ENCODE peak calls at places on chromosomes 5 and 9, in nine cellular contexts. One of them, this sample, is unnamed.

GRCh38 chr5:156879665-156880285 is 29.7 kb downstream of the PPP1R2B start:
- DNase-seq in cardiac fibroblast: no peak
- DNase-seq in HFF-Myc: no peak
- DNase-seq in AG10803: no peak
- DNase-seq in choroid plexus epithelial cell: no peak
- DNase-seq in progenitor cell of endocrine pancreas: no peak
- DNase-seq in AG04450: no peak
- DNase-seq in WTC11: no peak
- DNase-seq in foreskin keratinocyte: no peak
- DNase-seq in this sample: no peak

GRCh38 chr5:6822556-6823343 is 109.5 kb downstream of the TENT4A start:
- DNase-seq in choroid plexus epithelial cell: no peak
- DNase-seq in AG10803: no peak
- DNase-seq in HFF-Myc: no peak
- DNase-seq in cardiac fibroblast: no peak
- DNase-seq in foreskin keratinocyte: no peak
- DNase-seq in WTC11: no peak
- DNase-seq in progenitor cell of endocrine pancreas: no peak
- DNase-seq in AG04450: no peak
- DNase-seq in this sample: peak; percentile 82

GRCh38 chr5:150298701-150299451 is 3.8 kb downstream of the ARSI start:
- DNase-seq in AG04450: peak; percentile 90
- DNase-seq in choroid plexus epithelial cell: peak; percentile 85
- DNase-seq in HFF-Myc: peak; percentile 73
- DNase-seq in foreskin keratinocyte: peak; percentile 96
- DNase-seq in AG10803: peak; percentile 99
- DNase-seq in WTC11: no peak
- DNase-seq in progenitor cell of endocrine pancreas: no peak
- DNase-seq in cardiac fibroblast: peak; percentile 93
- DNase-seq in this sample: no peak

GRCh38 chr9:123074627-123075026 is 41.2 kb downstream of the GPR21 start:
- DNase-seq in WTC11: no peak
- DNase-seq in AG10803: peak; percentile 30
- DNase-seq in choroid plexus epithelial cell: no peak
- DNase-seq in cardiac fibroblast: no peak
- DNase-seq in progenitor cell of endocrine pancreas: no peak
- DNase-seq in AG04450: no peak
- DNase-seq in HFF-Myc: no peak
- DNase-seq in foreskin keratinocyte: no peak
- DNase-seq in this sample: no peak

GRCh38 chr5:65411356-65411755 is 70.4 kb downstream of the ADAMTS6 start:
- DNase-seq in HFF-Myc: no peak
- DNase-seq in AG10803: no peak
- DNase-seq in progenitor cell of endocrine pancreas: no peak
- DNase-seq in WTC11: no peak
- DNase-seq in foreskin keratinocyte: no peak
- DNase-seq in AG04450: no peak
- DNase-seq in choroid plexus epithelial cell: no peak
- DNase-seq in cardiac fibroblast: no peak
- DNase-seq in this sample: no peak

GRCh38 chr9:20321683-20322082 is 300.6 kb downstream of the MLLT3 start:
- DNase-seq in WTC11: no peak
- DNase-seq in progenitor cell of endocrine pancreas: no peak
- DNase-seq in choroid plexus epithelial cell: no peak
- DNase-seq in foreskin keratinocyte: peak; percentile 66
- DNase-seq in HFF-Myc: no peak
- DNase-seq in AG04450: no peak
- DNase-seq in AG10803: no peak
- DNase-seq in cardiac fibroblast: peak; percentile 43
- DNase-seq in this sample: no peak

GRCh38 chr5:119445544-119445943 is 6.8 kb upstream of the HSD17B4 start:
- DNase-seq in progenitor cell of endocrine pancreas: no peak
- DNase-seq in WTC11: peak; percentile 44
- DNase-seq in foreskin keratinocyte: no peak
- DNase-seq in AG10803: no peak
- DNase-seq in cardiac fibroblast: no peak
- DNase-seq in AG04450: no peak
- DNase-seq in choroid plexus epithelial cell: no peak
- DNase-seq in HFF-Myc: no peak
- DNase-seq in this sample: no peak

GRCh38 chr9:33814816-33815215 is 2.1 kb upstream of the UBE2R2 start:
- DNase-seq in cardiac fibroblast: peak; percentile 27
- DNase-seq in AG04450: no peak
- DNase-seq in HFF-Myc: no peak
- DNase-seq in WTC11: no peak
- DNase-seq in progenitor cell of endocrine pancreas: no peak
- DNase-seq in AG10803: peak; percentile 40
- DNase-seq in foreskin keratinocyte: no peak
- DNase-seq in choroid plexus epithelial cell: no peak
- DNase-seq in this sample: no peak

GRCh38 chr9:129813661-129814060 is 10.3 kb downstream of the TOR1A start:
- DNase-seq in progenitor cell of endocrine pancreas: no peak
- DNase-seq in WTC11: no peak
- DNase-seq in AG10803: no peak
- DNase-seq in choroid plexus epithelial cell: no peak
- DNase-seq in AG04450: no peak
- DNase-seq in foreskin keratinocyte: no peak
- DNase-seq in cardiac fibroblast: no peak
- DNase-seq in HFF-Myc: no peak
- DNase-seq in this sample: no peak

GRCh38 chr5:10478436-10478835 is 36.8 kb downstream of the ROPN1L start:
- DNase-seq in WTC11: no peak
- DNase-seq in foreskin keratinocyte: peak; percentile 28
- DNase-seq in AG10803: peak; percentile 43
- DNase-seq in HFF-Myc: no peak
- DNase-seq in progenitor cell of endocrine pancreas: no peak
- DNase-seq in choroid plexus epithelial cell: peak; percentile 27
- DNase-seq in AG04450: no peak
- DNase-seq in cardiac fibroblast: peak; percentile 36
- DNase-seq in this sample: peak; percentile 22

GRCh38 chr9:36892279-36892678 is 141.8 kb downstream of the PAX5 start:
- DNase-seq in AG04450: no peak
- DNase-seq in WTC11: no peak
- DNase-seq in progenitor cell of endocrine pancreas: no peak
- DNase-seq in AG10803: no peak
- DNase-seq in cardiac fibroblast: no peak
- DNase-seq in choroid plexus epithelial cell: no peak
- DNase-seq in HFF-Myc: no peak
- DNase-seq in foreskin keratinocyte: peak; percentile 44
- DNase-seq in this sample: no peak

GRCh38 chr5:157025093-157025698 is 33.7 kb downstream of the HAVCR1 start:
- DNase-seq in progenitor cell of endocrine pancreas: no peak
- DNase-seq in AG10803: no peak
- DNase-seq in WTC11: no peak
- DNase-seq in AG04450: no peak
- DNase-seq in foreskin keratinocyte: no peak
- DNase-seq in cardiac fibroblast: no peak
- DNase-seq in HFF-Myc: no peak
- DNase-seq in choroid plexus epithelial cell: no peak
- DNase-seq in this sample: no peak

GRCh38 chr5:218457-219289 is 553 bp downstream of the SDHA start:
- DNase-seq in choroid plexus epithelial cell: peak; percentile 52
- DNase-seq in AG04450: no peak
- DNase-seq in foreskin keratinocyte: peak; percentile 28
- DNase-seq in cardiac fibroblast: peak; percentile 39
- DNase-seq in HFF-Myc: no peak
- DNase-seq in WTC11: peak; percentile 42
- DNase-seq in AG10803: peak; percentile 27
- DNase-seq in progenitor cell of endocrine pancreas: peak; percentile 33
- DNase-seq in this sample: no peak

GRCh38 chr5:132265336-132266030 is 8.0 kb downstream of the PDLIM4 start:
- DNase-seq in cardiac fibroblast: peak; percentile 95
- DNase-seq in progenitor cell of endocrine pancreas: no peak
- DNase-seq in foreskin keratinocyte: peak; percentile 90
- DNase-seq in AG04450: peak; percentile 81
- DNase-seq in AG10803: peak; percentile 97
- DNase-seq in choroid plexus epithelial cell: peak; percentile 96
- DNase-seq in HFF-Myc: peak; percentile 96
- DNase-seq in WTC11: no peak
- DNase-seq in this sample: no peak

GRCh38 chr5:141729387-141730006 is 47.5 kb upstream of the ARAP3 start:
- DNase-seq in WTC11: no peak
- DNase-seq in AG10803: no peak
- DNase-seq in HFF-Myc: no peak
- DNase-seq in foreskin keratinocyte: no peak
- DNase-seq in AG04450: no peak
- DNase-seq in cardiac fibroblast: no peak
- DNase-seq in progenitor cell of endocrine pancreas: no peak
- DNase-seq in choroid plexus epithelial cell: no peak
- DNase-seq in this sample: no peak

GRCh38 chr9:5879419-5880181 is 11.1 kb upstream of the MLANA start:
- DNase-seq in choroid plexus epithelial cell: peak; percentile 75
- DNase-seq in foreskin keratinocyte: peak; percentile 95
- DNase-seq in progenitor cell of endocrine pancreas: no peak
- DNase-seq in AG10803: peak; percentile 72
- DNase-seq in HFF-Myc: peak; percentile 63
- DNase-seq in AG04450: no peak
- DNase-seq in WTC11: no peak
- DNase-seq in cardiac fibroblast: peak; percentile 77
- DNase-seq in this sample: no peak

GRCh38 chr5:140228364-140228837 is 53.4 kb downstream of the CYSTM1 start:
- DNase-seq in choroid plexus epithelial cell: no peak
- DNase-seq in WTC11: no peak
- DNase-seq in HFF-Myc: no peak
- DNase-seq in progenitor cell of endocrine pancreas: no peak
- DNase-seq in cardiac fibroblast: no peak
- DNase-seq in foreskin keratinocyte: no peak
- DNase-seq in AG04450: no peak
- DNase-seq in AG10803: no peak
- DNase-seq in this sample: no peak

GRCh38 chr5:140225396-140225795 is 50.4 kb downstream of the CYSTM1 start:
- DNase-seq in choroid plexus epithelial cell: no peak
- DNase-seq in HFF-Myc: no peak
- DNase-seq in progenitor cell of endocrine pancreas: no peak
- DNase-seq in AG10803: no peak
- DNase-seq in cardiac fibroblast: no peak
- DNase-seq in WTC11: no peak
- DNase-seq in foreskin keratinocyte: no peak
- DNase-seq in AG04450: no peak
- DNase-seq in this sample: no peak

GRCh38 chr5:140223567-140223966 is 48.6 kb downstream of the CYSTM1 start:
- DNase-seq in foreskin keratinocyte: no peak
- DNase-seq in HFF-Myc: no peak
- DNase-seq in WTC11: no peak
- DNase-seq in choroid plexus epithelial cell: no peak
- DNase-seq in progenitor cell of endocrine pancreas: no peak
- DNase-seq in cardiac fibroblast: no peak
- DNase-seq in AG10803: no peak
- DNase-seq in AG04450: no peak
- DNase-seq in this sample: no peak

GRCh38 chr5:140224658-140225057 is 49.7 kb downstream of the CYSTM1 start:
- DNase-seq in foreskin keratinocyte: no peak
- DNase-seq in progenitor cell of endocrine pancreas: no peak
- DNase-seq in HFF-Myc: no peak
- DNase-seq in AG04450: no peak
- DNase-seq in cardiac fibroblast: no peak
- DNase-seq in choroid plexus epithelial cell: no peak
- DNase-seq in WTC11: no peak
- DNase-seq in AG10803: no peak
- DNase-seq in this sample: no peak

GRCh38 chr5:140227046-140227445 is 52.1 kb downstream of the CYSTM1 start:
- DNase-seq in WTC11: no peak
- DNase-seq in progenitor cell of endocrine pancreas: no peak
- DNase-seq in foreskin keratinocyte: no peak
- DNase-seq in cardiac fibroblast: no peak
- DNase-seq in AG04450: no peak
- DNase-seq in HFF-Myc: no peak
- DNase-seq in choroid plexus epithelial cell: no peak
- DNase-seq in AG10803: no peak
- DNase-seq in this sample: no peak
- TF ChIP-seq CTCF in WTC11: no peak
- TF ChIP-seq CTCF in progenitor cell of endocrine pancreas: no peak
- TF ChIP-seq CTCF in foreskin keratinocyte: peak; percentile 34
- TF ChIP-seq CTCF in cardiac fibroblast: no peak
- TF ChIP-seq CTCF in AG04450: no peak
- TF ChIP-seq CTCF in HFF-Myc: no peak
- TF ChIP-seq CTCF in choroid plexus epithelial cell: peak; percentile 0
- TF ChIP-seq CTCF in AG10803: no peak
- TF ChIP-seq CTCF in this sample: no peak

GRCh38 chr5:23461576-23461975 is 45.8 kb upstream of the PRDM9 start:
- DNase-seq in HFF-Myc: no peak
- DNase-seq in progenitor cell of endocrine pancreas: no peak
- DNase-seq in AG04450: no peak
- DNase-seq in WTC11: no peak
- DNase-seq in AG10803: no peak
- DNase-seq in foreskin keratinocyte: no peak
- DNase-seq in choroid plexus epithelial cell: no peak
- DNase-seq in cardiac fibroblast: no peak
- DNase-seq in this sample: no peak

GRCh38 chr5:23459214-23459613 is 48.2 kb upstream of the PRDM9 start:
- DNase-seq in WTC11: no peak
- DNase-seq in AG04450: no peak
- DNase-seq in foreskin keratinocyte: no peak
- DNase-seq in HFF-Myc: no peak
- DNase-seq in AG10803: no peak
- DNase-seq in choroid plexus epithelial cell: no peak
- DNase-seq in progenitor cell of endocrine pancreas: no peak
- DNase-seq in cardiac fibroblast: no peak
- DNase-seq in this sample: no peak

GRCh38 chr5:23457780-23458179 is 49.6 kb upstream of the PRDM9 start:
- DNase-seq in foreskin keratinocyte: no peak
- DNase-seq in WTC11: no peak
- DNase-seq in progenitor cell of endocrine pancreas: no peak
- DNase-seq in AG04450: no peak
- DNase-seq in choroid plexus epithelial cell: no peak
- DNase-seq in AG10803: no peak
- DNase-seq in cardiac fibroblast: no peak
- DNase-seq in HFF-Myc: no peak
- DNase-seq in this sample: no peak
- TF ChIP-seq CTCF in foreskin keratinocyte: no peak
- TF ChIP-seq CTCF in WTC11: no peak
- TF ChIP-seq CTCF in progenitor cell of endocrine pancreas: no peak
- TF ChIP-seq CTCF in AG04450: no peak
- TF ChIP-seq CTCF in choroid plexus epithelial cell: no peak
- TF ChIP-seq CTCF in AG10803: no peak
- TF ChIP-seq CTCF in cardiac fibroblast: no peak
- TF ChIP-seq CTCF in HFF-Myc: no peak
- TF ChIP-seq CTCF in this sample: no peak

GRCh38 chr5:67163231-67163756 is 33.3 kb downstream of the CD180 start:
- DNase-seq in cardiac fibroblast: no peak
- DNase-seq in HFF-Myc: no peak
- DNase-seq in progenitor cell of endocrine pancreas: no peak
- DNase-seq in AG10803: no peak
- DNase-seq in foreskin keratinocyte: no peak
- DNase-seq in AG04450: no peak
- DNase-seq in WTC11: peak; percentile 31
- DNase-seq in choroid plexus epithelial cell: no peak
- DNase-seq in this sample: peak; percentile 87
- TF ChIP-seq CTCF in cardiac fibroblast: no peak
- TF ChIP-seq CTCF in HFF-Myc: no peak
- TF ChIP-seq CTCF in progenitor cell of endocrine pancreas: no peak
- TF ChIP-seq CTCF in AG10803: no peak
- TF ChIP-seq CTCF in foreskin keratinocyte: no peak
- TF ChIP-seq CTCF in AG04450: no peak
- TF ChIP-seq CTCF in WTC11: no peak
- TF ChIP-seq CTCF in choroid plexus epithelial cell: no peak
- TF ChIP-seq CTCF in this sample: no peak

GRCh38 chr9:103169798-103170197 is 174.7 kb downstream of the CYLC2 start:
- DNase-seq in cardiac fibroblast: no peak
- DNase-seq in foreskin keratinocyte: no peak
- DNase-seq in progenitor cell of endocrine pancreas: no peak
- DNase-seq in AG04450: no peak
- DNase-seq in WTC11: no peak
- DNase-seq in HFF-Myc: no peak
- DNase-seq in choroid plexus epithelial cell: no peak
- DNase-seq in AG10803: no peak
- DNase-seq in this sample: no peak
- TF ChIP-seq CTCF in cardiac fibroblast: no peak
- TF ChIP-seq CTCF in foreskin keratinocyte: no peak
- TF ChIP-seq CTCF in progenitor cell of endocrine pancreas: no peak
- TF ChIP-seq CTCF in AG04450: no peak
- TF ChIP-seq CTCF in WTC11: no peak
- TF ChIP-seq CTCF in HFF-Myc: no peak
- TF ChIP-seq CTCF in choroid plexus epithelial cell: no peak
- TF ChIP-seq CTCF in AG10803: no peak
- TF ChIP-seq CTCF in this sample: no peak

This sample was measured in chondrocyte.